ENCODE peak calls at places on chromosome 20, in ten cellular contexts. X is fibroblast of the aortic adventitia; R is IMR-90; I is heart right ventricle; D is neuronal stem cell; T is CD8-positive, alpha-beta memory T cell; U is A549; Q is GM23338; K is Panc1; S is mesenchymal stem cell. A is an unnamed sample.

GRCh38 chr20:36499723-36500501 is 41.4 kb upstream of the MYL9 start:
- DNase-seq in X (no peak), R (peak), I (no peak), D (no peak), T (no peak), U (no peak), Q (no peak), K (no peak), S (peak), A (no peak)

GRCh38 chr20:32332614-32333013 is 25.5 kb upstream of the ASXL1 start:
- DNase-seq in X (peak), R (peak), I (no peak), D (no peak), T (no peak), U (no peak), Q (no peak), K (no peak), S (no peak), A (no peak)

GRCh38 chr20:48332555-48332954 is 495.2 kb downstream of the PREX1 start:
- DNase-seq in X (no peak), R (peak), I (no peak), D (no peak), T (no peak), U (no peak), Q (no peak), K (no peak), S (no peak), A (no peak)

GRCh38 chr20:19821605-19822004 is 63.5 kb downstream of the RIN2 start:
- DNase-seq in X (no peak), R (no peak), I (no peak), D (no peak), T (no peak), U (no peak), Q (no peak), K (no peak), S (no peak), A (no peak)

GRCh38 chr20:4728121-4728520 is 6.4 kb downstream of the PRND start:
- DNase-seq in X (peak), R (peak), I (no peak), D (no peak), T (no peak), U (no peak), Q (no peak), K (no peak), S (peak), A (no peak)

GRCh38 chr20:13898012-13898612 is 92.3 kb downstream of the SEL1L2 start:
- DNase-seq in X (no peak), R (no peak), I (no peak), D (no peak), T (no peak), U (no peak), Q (peak), K (no peak), S (no peak), A (no peak)

GRCh38 chr20:23231561-23232218 is 118.9 kb upstream of the NXT1 start:
- DNase-seq in X (peak), R (peak), I (no peak), D (no peak), T (no peak), U (no peak), Q (no peak), K (no peak), S (peak), A (no peak)

GRCh38 chr20:53599378-53599777 is 5.7 kb upstream of the ZNF217 start:
- DNase-seq in X (no peak), R (no peak), I (no peak), D (no peak), T (no peak), U (no peak), Q (no peak), K (no peak), S (no peak), A (no peak)

GRCh38 chr20:33084722-33085121 is 5.3 kb downstream of the BPIFB4 start:
- DNase-seq in X (no peak), R (no peak), I (no peak), D (no peak), T (no peak), U (no peak), Q (no peak), K (no peak), S (no peak), A (no peak)

GRCh38 chr20:52585333-52585732 is 386.8 kb upstream of the TSHZ2 start:
- DNase-seq in X (no peak), R (no peak), I (no peak), D (no peak), T (no peak), U (no peak), Q (no peak), K (no peak), S (no peak), A (no peak)

GRCh38 chr20:51624157-51624731 is 81.7 kb upstream of the NFATC2 start:
- DNase-seq in X (peak), R (peak), I (peak), D (peak), T (peak), U (peak), Q (peak), K (no peak), S (peak), A (peak)

GRCh38 chr20:5150226-5151076 is 23.6 kb downstream of the CDS2 start:
- DNase-seq in X (peak), R (peak), I (no peak), D (no peak), T (no peak), U (no peak), Q (no peak), K (no peak), S (no peak), A (no peak)

GRCh38 chr20:11497543-11497942 is 420.1 kb upstream of the BTBD3 start:
- DNase-seq in X (no peak), R (no peak), I (no peak), D (peak), T (no peak), U (no peak), Q (peak), K (no peak), S (no peak), A (peak)

GRCh38 chr20:10637062-10637559 is 36.7 kb downstream of the JAG1 start:
- DNase-seq in X (peak), R (peak), I (no peak), D (no peak), T (no peak), U (no peak), Q (no peak), K (no peak), S (no peak), A (no peak)

GRCh38 chr20:1267161-1267560 is 1.1 kb downstream of the SNPH start:
- DNase-seq in X (no peak), R (no peak), I (no peak), D (no peak), T (no peak), U (no peak), Q (peak), K (no peak), S (peak), A (no peak)

GRCh38 chr20:62740286-62741141 is 31.9 kb downstream of the NTSR1 start:
- DNase-seq in X (peak), R (peak), I (peak), D (no peak), T (peak), U (peak), Q (no peak), K (peak), S (peak), A (peak)

GRCh38 chr20:57070296-57070695 is 196.1 kb downstream of the BMP7 start:
- DNase-seq in X (no peak), R (no peak), I (no peak), D (no peak), T (no peak), U (no peak), Q (no peak), K (no peak), S (no peak), A (no peak)

GRCh38 chr20:36802326-36803223 is 29.0 kb upstream of the DSN1 start:
- DNase-seq in X (peak), R (peak), I (no peak), D (no peak), T (no peak), U (no peak), Q (no peak), K (no peak), S (peak), A (peak)

GRCh38 chr20:36097331-36097730 is 57.2 kb upstream of the EPB41L1 start:
- DNase-seq in X (peak), R (peak), I (no peak), D (no peak), T (no peak), U (no peak), Q (no peak), K (no peak), S (no peak), A (no peak)

DNA sequence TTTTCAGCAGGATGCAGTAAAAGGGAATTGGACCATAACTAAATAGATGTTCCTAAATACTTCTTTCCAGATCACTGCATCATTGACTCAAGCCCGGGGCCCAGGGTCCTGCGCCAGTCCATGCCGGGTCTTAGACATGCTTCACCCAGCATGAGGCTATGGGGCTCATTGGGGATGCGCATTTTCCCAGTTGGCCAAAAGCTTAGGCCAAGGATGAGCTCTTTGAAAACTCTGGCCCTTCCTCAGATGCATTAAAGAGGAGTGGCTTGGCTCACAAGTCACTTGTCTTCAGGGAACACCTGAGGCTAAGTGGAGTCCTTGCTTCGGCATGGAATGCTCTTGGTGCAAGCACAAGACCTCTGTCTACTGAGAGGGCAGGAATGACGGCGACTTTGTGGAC is 81.5 kb upstream of the CDH4 start:
- DNase-seq in X (no peak), R (no peak), I (no peak), D (no peak), T (no peak), U (no peak), Q (peak), K (no peak), S (no peak), A (no peak)
- H3K4me3 ChIP-seq in X (no peak), R (no peak), I (no peak), D (no peak), T (no peak), U (no peak), Q (no peak), K (no peak), S (no peak), A (no peak)

GRCh38 chr20:63846128-63846771 is 15.0 kb upstream of the ABHD16B start:
- DNase-seq in X (peak), R (no peak), I (peak), D (no peak), T (no peak), U (peak), Q (peak), K (no peak), S (peak), A (no peak)

GRCh38 chr20:63844384-63845025 is 13.4 kb upstream of the ZBTB46 start:
- DNase-seq in X (no peak), R (no peak), I (no peak), D (no peak), T (no peak), U (no peak), Q (no peak), K (no peak), S (no peak), A (no peak)

GRCh38 chr20:63848003-63848911 is 13.0 kb upstream of the ABHD16B start:
- DNase-seq in X (no peak), R (no peak), I (peak), D (no peak), T (no peak), U (no peak), Q (no peak), K (no peak), S (no peak), A (no peak)

GRCh38 chr20:63847374-63848002 is 13.8 kb upstream of the ABHD16B start:
- DNase-seq in X (no peak), R (no peak), I (no peak), D (no peak), T (no peak), U (no peak), Q (peak), K (no peak), S (no peak), A (no peak)

DNA sequence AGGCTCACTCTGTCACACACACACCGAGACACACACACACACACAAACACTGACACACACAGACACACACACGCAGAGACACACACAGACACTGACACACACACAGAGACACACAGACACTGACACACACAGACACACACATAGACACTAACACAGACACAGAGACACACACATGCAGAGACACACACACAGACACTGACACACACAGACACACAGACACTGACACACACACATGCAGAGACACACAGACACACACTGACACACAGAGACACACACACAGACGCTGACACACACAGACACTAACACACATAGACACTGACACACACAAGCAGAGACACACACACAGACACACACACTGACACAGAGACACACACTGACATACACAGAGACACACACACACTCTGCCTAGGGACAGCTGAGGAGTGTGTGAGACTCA is 14.3 kb upstream of the ABHD16B start:
- DNase-seq in X (no peak), R (no peak), I (no peak), D (no peak), T (no peak), U (no peak), Q (no peak), K (no peak), S (peak), A (no peak)
- H3K4me3 ChIP-seq in X (no peak), R (no peak), I (no peak), D (peak), T (no peak), U (no peak), Q (peak), K (no peak), S (no peak), A (no peak)

GRCh38 chr20:38162878-38163875 is 1.9 kb downstream of the TGM2 start:
- DNase-seq in X (no peak), R (no peak), I (no peak), D (no peak), T (no peak), U (no peak), Q (no peak), K (no peak), S (no peak), A (no peak)
- H3K4me3 ChIP-seq in X (peak), R (peak), I (peak), D (no peak), T (no peak), U (peak), Q (no peak), K (peak), S (no peak), A (no peak)

DNA sequence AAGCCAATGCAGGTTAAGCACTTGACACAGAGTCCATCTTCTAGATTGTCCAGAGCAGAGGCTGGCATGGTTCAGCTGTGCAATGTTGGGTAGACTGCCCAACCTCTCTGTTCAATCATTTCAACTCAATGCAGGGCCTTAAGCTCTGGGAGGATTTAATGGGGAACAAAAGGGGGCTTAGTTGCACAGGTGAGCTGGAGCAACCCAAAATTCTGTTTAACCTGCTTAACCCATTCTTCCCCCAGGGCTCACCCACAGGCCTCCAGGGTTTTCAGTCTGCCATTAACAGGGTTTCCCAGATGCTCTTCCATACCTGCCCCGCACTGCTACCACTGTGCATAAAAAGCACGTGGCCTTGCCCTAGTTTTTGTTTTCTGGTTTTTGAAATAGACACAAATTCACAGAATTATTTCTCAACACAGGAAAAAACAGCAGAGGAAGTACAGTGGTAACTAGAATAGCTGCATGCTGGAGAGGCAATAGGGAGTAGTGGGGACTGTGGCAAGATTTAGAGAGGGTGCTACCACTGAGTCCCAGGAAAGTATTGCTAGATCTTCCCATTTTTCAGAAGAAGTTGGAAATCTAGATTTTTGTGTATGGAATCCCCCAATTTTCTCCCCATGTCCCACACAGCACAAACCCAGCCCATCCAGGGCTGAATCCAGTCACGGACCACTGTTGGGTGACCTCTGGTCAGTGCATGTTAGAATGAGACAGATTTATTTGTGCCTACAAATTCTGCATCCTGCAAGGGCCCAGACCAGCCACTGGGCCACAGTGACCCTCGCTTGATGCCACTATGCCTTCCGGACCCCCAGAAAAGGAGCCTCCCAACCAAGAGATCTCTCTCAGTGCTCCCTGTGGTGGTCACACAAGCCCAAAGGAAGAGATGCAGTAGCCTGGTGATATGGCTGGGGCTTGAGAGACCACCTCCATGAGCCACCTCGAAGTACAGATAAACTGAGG is 4.6 kb downstream of the PTGIS start:
- DNase-seq in X (peak), R (no peak), I (no peak), D (no peak), T (no peak), U (no peak), Q (no peak), K (no peak), S (no peak), A (no peak)
- H3K4me3 ChIP-seq in X (peak), R (no peak), I (peak), D (no peak), T (no peak), U (no peak), Q (no peak), K (no peak), S (no peak), A (no peak)

A was measured in A673.